ENCODE peak calls at places on chromosomes 12 and 14, in seven cellular contexts. C, H, W, X, O, M and S are unnamed samples.

GRCh38 chr12:51323966-51324895 is at the start of gene BIN2:
- DNase-seq in C (no peak), H (peak), W (peak), X (no peak), O (no peak), M (no peak), S (peak)

GRCh38 chr12:52870361-52871290 is 21.8 kb upstream of the KRT78 start:
- DNase-seq in C (peak), H (peak), W (peak), X (peak), O (no peak), M (no peak), S (peak)

GRCh38 chr12:114335607-114336006 is 70.3 kb downstream of the TBX5 start:
- DNase-seq in C (no peak), H (no peak), W (no peak), X (no peak), O (no peak), M (no peak), S (no peak)

GRCh38 chr12:89469361-89469760 is 55.2 kb downstream of the GALNT4 start:
- DNase-seq in C (no peak), H (no peak), W (no peak), X (peak), O (no peak), M (no peak), S (no peak)

GRCh38 chr12:93275589-93275988 is 102.1 kb upstream of the NUDT4 start:
- DNase-seq in C (no peak), H (no peak), W (no peak), X (no peak), O (no peak), M (no peak), S (no peak)

GRCh38 chr14:51028851-51029754 is 65.8 kb downstream of the TRIM9 start:
- DNase-seq in C (no peak), H (no peak), W (no peak), X (no peak), O (no peak), M (no peak), S (peak)

GRCh38 chr12:113660941-113661340 is 189.3 kb upstream of the LHX5 start:
- DNase-seq in C (no peak), H (no peak), W (no peak), X (no peak), O (no peak), M (no peak), S (no peak)

GRCh38 chr14:35985504-35986218 is 159.5 kb downstream of the BRMS1L start:
- DNase-seq in C (no peak), H (no peak), W (no peak), X (no peak), O (no peak), M (no peak), S (peak)

GRCh38 chr12:76523408-76523807 is 36.2 kb downstream of the OSBPL8 start:
- DNase-seq in C (no peak), H (no peak), W (no peak), X (no peak), O (no peak), M (no peak), S (no peak)

GRCh38 chr12:6950944-6951540 is at the start of gene PTPN6:
- DNase-seq in C (no peak), H (no peak), W (no peak), X (no peak), O (no peak), M (no peak), S (peak)

GRCh38 chr14:71661441-71661840 is 270.8 kb upstream of the RGS6 start:
- DNase-seq in C (no peak), H (no peak), W (no peak), X (no peak), O (no peak), M (no peak), S (no peak)

GRCh38 chr12:119156401-119156800 is 22.3 kb upstream of the HSPB8 start:
- DNase-seq in C (no peak), H (no peak), W (no peak), X (peak), O (no peak), M (no peak), S (no peak)

GRCh38 chr14:91229743-91230200 is 14.7 kb downstream of the GPR68 start:
- DNase-seq in C (no peak), H (peak), W (peak), X (peak), O (no peak), M (no peak), S (no peak)

GRCh38 chr12:22904485-22904884 is 279.5 kb downstream of the ETNK1 start:
- DNase-seq in C (no peak), H (no peak), W (no peak), X (no peak), O (no peak), M (no peak), S (no peak)

GRCh38 chr14:97138801-97139200 is 341.6 kb downstream of the VRK1 start:
- DNase-seq in C (no peak), H (no peak), W (no peak), X (no peak), O (no peak), M (no peak), S (no peak)